ENCODE peak calls at places on chromosomes 13 and 19, in four cellular contexts. C, A, R and I are unnamed samples.

GRCh38 chr13:33577037-33577436 is 240.9 kb upstream of the RFC3 start:
- DNase-seq in C (no peak), A (no peak), R (no peak), I (no peak)

GRCh38 chr13:46129955-46130354 is 25.1 kb upstream of the CPB2 start:
- DNase-seq in C (no peak), A (no peak), R (no peak), I (no peak)

GRCh38 chr13:18960637-18961227 is 220.9 kb downstream of the TUBA3C start:
- DNase-seq in C (no peak), A (no peak), R (no peak), I (no peak)

GRCh38 chr19:10036601-10037071 is 23.4 kb downstream of the RDH8 start:
- DNase-seq in C (no peak), A (no peak), R (no peak), I (no peak)

GRCh38 chr13:112895521-112896465 is 73.2 kb upstream of the MCF2L start:
- DNase-seq in C (no peak), A (no peak), R (no peak), I (no peak)

GRCh38 chr19:40165362-40165937 is 25.8 kb upstream of the MAP3K10 start:
- DNase-seq in C (peak; percentile 62), A (no peak), R (no peak), I (peak; percentile 67)

GRCh38 chr19:10812902-10813404 is 23.1 kb downstream of the TMED1 start:
- DNase-seq in C (no peak), A (no peak), R (peak; percentile 87), I (no peak)

GRCh38 chr13:50123002-50123401 is 107.8 kb downstream of the KCNRG start:
- DNase-seq in C (peak; percentile 35), A (no peak), R (no peak), I (no peak)

GRCh38 chr13:75514080-75515040 is 23.3 kb downstream of the COMMD6 start:
- DNase-seq in C (no peak), A (no peak), R (no peak), I (no peak)

GRCh38 chr13:31261241-31261640 is 61.5 kb downstream of the B3GLCT start:
- DNase-seq in C (no peak), A (no peak), R (no peak), I (no peak)

GRCh38 chr13:50386527-50387123 is 371.4 kb downstream of the KCNRG start:
- DNase-seq in C (peak; percentile 64), A (no peak), R (no peak), I (no peak)

GRCh38 chr19:12789098-12789903 is 2.0 kb upstream of the JUNB start:
- DNase-seq in C (peak; percentile 95), A (no peak), R (no peak), I (no peak)

GRCh38 chr13:111577956-111578595 is 257.6 kb downstream of the TEX29 start:
- DNase-seq in C (peak; percentile 94), A (no peak), R (peak; percentile 61), I (no peak)

GRCh38 chr13:75226092-75226491 is 255.9 kb downstream of the TBC1D4 start:
- DNase-seq in C (peak; percentile 64), A (no peak), R (no peak), I (no peak)

GRCh38 chr19:41324921-41325639 is 15.1 kb downstream of the CCDC97 start:
- DNase-seq in C (peak; percentile 70), A (no peak), R (peak; percentile 89), I (no peak)

GRCh38 chr19:18776288-18776594 is 14.9 kb downstream of the COMP start:
- DNase-seq in C (no peak), A (no peak), R (no peak), I (no peak)